ENCODE peak calls at places on chromosomes 3 and 15, in four cellular contexts. One of them, this sample, is unnamed.
A peak's percentile ranks its signal among the peaks of the same experiment; 100 is the strongest.

GRCh38 chr3:45771166-45771775 is 25.1 kb downstream of the SLC6A20 start:
- DNase-seq in IMR-90: no peak
- DNase-seq in GM13977: no peak
- DNase-seq in psoas muscle: no peak
- DNase-seq in this sample: no peak

GRCh38 chr3:169662215-169663070 is 1.1 kb downstream of the MECOM start:
- DNase-seq in GM13977: peak; percentile 75
- DNase-seq in psoas muscle: peak; percentile 78
- DNase-seq in IMR-90: peak; percentile 57
- DNase-seq in this sample: peak; percentile 74

GRCh38 chr3:46276497-46277099 is 34.3 kb downstream of the CCR3 start:
- DNase-seq in IMR-90: no peak
- DNase-seq in GM13977: peak; percentile 26
- DNase-seq in psoas muscle: peak; percentile 56
- DNase-seq in this sample: peak; percentile 69

GRCh38 chr15:23690450-23690852 is 3.3 kb upstream of the NDN start:
- DNase-seq in psoas muscle: peak; percentile 81
- DNase-seq in GM13977: no peak
- DNase-seq in IMR-90: peak; percentile 61
- DNase-seq in this sample: no peak

GRCh38 chr3:47791193-47791855 is 9.6 kb upstream of the SMARCC1 start:
- DNase-seq in GM13977: no peak
- DNase-seq in IMR-90: no peak
- DNase-seq in psoas muscle: no peak
- DNase-seq in this sample: no peak

GRCh38 chr3:158160958-158161357 is 51.1 kb downstream of the RSRC1 start:
- DNase-seq in psoas muscle: no peak
- DNase-seq in GM13977: no peak
- DNase-seq in IMR-90: peak; percentile 86
- DNase-seq in this sample: peak; percentile 72

GRCh38 chr3:184259878-184260570 is 1.3 kb downstream of the CAMK2N2 start:
- DNase-seq in psoas muscle: no peak
- DNase-seq in IMR-90: peak; percentile 17
- DNase-seq in GM13977: peak; percentile 88
- DNase-seq in this sample: no peak

GRCh38 chr3:187747506-187747905 is 2.2 kb upstream of the BCL6 start:
- DNase-seq in IMR-90: no peak
- DNase-seq in psoas muscle: no peak
- DNase-seq in GM13977: no peak
- DNase-seq in this sample: no peak

GRCh38 chr3:185337231-185337816 is 25.6 kb upstream of the MAP3K13 start:
- DNase-seq in IMR-90: no peak
- DNase-seq in psoas muscle: no peak
- DNase-seq in GM13977: no peak
- DNase-seq in this sample: peak; percentile 42

GRCh38 chr15:84702961-84703482 is 12.9 kb downstream of the SEC11A start:
- DNase-seq in IMR-90: peak; percentile 55
- DNase-seq in GM13977: no peak
- DNase-seq in psoas muscle: no peak
- DNase-seq in this sample: no peak

GRCh38 chr3:175073209-175073905 is 214.2 kb downstream of the NAALADL2 start:
- DNase-seq in IMR-90: no peak
- DNase-seq in psoas muscle: no peak
- DNase-seq in GM13977: no peak
- DNase-seq in this sample: peak; percentile 6

GRCh38 chr15:31905054-31905453 is 125.3 kb upstream of the CHRNA7 start:
- DNase-seq in psoas muscle: no peak
- DNase-seq in IMR-90: no peak
- DNase-seq in GM13977: no peak
- DNase-seq in this sample: no peak

GRCh38 chr15:39629376-39629775 is 48.5 kb downstream of the THBS1 start:
- DNase-seq in IMR-90: peak; percentile 43
- DNase-seq in GM13977: no peak
- DNase-seq in psoas muscle: no peak
- DNase-seq in this sample: peak; percentile 65

GRCh38 chr3:186320862-186321568 is 41.0 kb downstream of the DGKG start:
- DNase-seq in IMR-90: peak; percentile 13
- DNase-seq in psoas muscle: no peak
- DNase-seq in GM13977: no peak
- DNase-seq in this sample: peak; percentile 46

GRCh38 chr15:51266548-51266947 is 71.8 kb downstream of the CYP19A1 start:
- DNase-seq in psoas muscle: no peak
- DNase-seq in IMR-90: no peak
- DNase-seq in GM13977: no peak
- DNase-seq in this sample: no peak

GRCh38 chr15:81897011-81897677 is 148.7 kb downstream of the MEX3B start:
- DNase-seq in psoas muscle: no peak
- DNase-seq in GM13977: no peak
- DNase-seq in IMR-90: peak; percentile 90
- DNase-seq in this sample: peak; percentile 41

GRCh38 chr15:27468151-27468556 is 497.2 kb downstream of the GABRG3 start:
- DNase-seq in IMR-90: no peak
- DNase-seq in GM13977: no peak
- DNase-seq in psoas muscle: no peak
- DNase-seq in this sample: no peak

GRCh38 chr3:180802837-180803236 is 109.6 kb upstream of the FXR1 start:
- DNase-seq in GM13977: no peak
- DNase-seq in psoas muscle: no peak
- DNase-seq in IMR-90: peak; percentile 4
- DNase-seq in this sample: peak; percentile 46

GRCh38 chr3:133371181-133371580 is 28.7 kb upstream of the BFSP2 start:
- DNase-seq in GM13977: no peak
- DNase-seq in psoas muscle: no peak
- DNase-seq in IMR-90: no peak
- DNase-seq in this sample: no peak

GRCh38 chr3:155560594-155560993 is 184.3 kb downstream of the PLCH1 start:
- DNase-seq in IMR-90: no peak
- DNase-seq in psoas muscle: no peak
- DNase-seq in GM13977: no peak
- DNase-seq in this sample: peak; percentile 8

GRCh38 chr3:183540501-183541234 is 14.8 kb downstream of the KLHL6 start:
- DNase-seq in GM13977: no peak
- DNase-seq in psoas muscle: no peak
- DNase-seq in IMR-90: no peak
- DNase-seq in this sample: no peak

GRCh38 chr3:17149076-17149475 is 264.3 kb downstream of the PLCL2 start:
- DNase-seq in GM13977: no peak
- DNase-seq in psoas muscle: no peak
- DNase-seq in IMR-90: no peak
- DNase-seq in this sample: no peak

GRCh38 chr3:71721721-71722157 is 3.5 kb downstream of the EIF4E3 start:
- DNase-seq in GM13977: no peak
- DNase-seq in psoas muscle: no peak
- DNase-seq in IMR-90: no peak
- DNase-seq in this sample: no peak

GRCh38 chr3:15805756-15806266 is 8.0 kb upstream of the ANKRD28 start:
- DNase-seq in psoas muscle: no peak
- DNase-seq in GM13977: peak; percentile 43
- DNase-seq in IMR-90: peak; percentile 89
- DNase-seq in this sample: peak; percentile 75

GRCh38 chr3:136353461-136353860 is 103.3 kb downstream of the PCCB start:
- DNase-seq in GM13977: peak; percentile 40
- DNase-seq in psoas muscle: no peak
- DNase-seq in IMR-90: no peak
- DNase-seq in this sample: no peak

GRCh38 chr3:46146021-46146420 is 62.1 kb downstream of the CCR1 start:
- DNase-seq in psoas muscle: no peak
- DNase-seq in GM13977: no peak
- DNase-seq in IMR-90: no peak
- DNase-seq in this sample: no peak

GRCh38 chr3:55167586-55168317 is 239.9 kb upstream of the LRTM1 start:
- DNase-seq in GM13977: no peak
- DNase-seq in IMR-90: peak; percentile 96
- DNase-seq in psoas muscle: no peak
- DNase-seq in this sample: peak; percentile 86

GRCh38 chr3:155664922-155665695 is 79.8 kb downstream of the PLCH1 start:
- DNase-seq in psoas muscle: peak; percentile 56
- DNase-seq in IMR-90: peak; percentile 69
- DNase-seq in GM13977: no peak
- DNase-seq in this sample: peak; percentile 84

GRCh38 chr15:63035977-63036376 is 6.6 kb upstream of the TPM1 start:
- DNase-seq in IMR-90: no peak
- DNase-seq in GM13977: no peak
- DNase-seq in psoas muscle: no peak
- DNase-seq in this sample: peak; percentile 50
- TF ChIP-seq CTCF in IMR-90: no peak
- TF ChIP-seq CTCF in GM13977: no peak
- TF ChIP-seq CTCF in psoas muscle: peak; percentile 30
- TF ChIP-seq CTCF in this sample: no peak

DNA sequence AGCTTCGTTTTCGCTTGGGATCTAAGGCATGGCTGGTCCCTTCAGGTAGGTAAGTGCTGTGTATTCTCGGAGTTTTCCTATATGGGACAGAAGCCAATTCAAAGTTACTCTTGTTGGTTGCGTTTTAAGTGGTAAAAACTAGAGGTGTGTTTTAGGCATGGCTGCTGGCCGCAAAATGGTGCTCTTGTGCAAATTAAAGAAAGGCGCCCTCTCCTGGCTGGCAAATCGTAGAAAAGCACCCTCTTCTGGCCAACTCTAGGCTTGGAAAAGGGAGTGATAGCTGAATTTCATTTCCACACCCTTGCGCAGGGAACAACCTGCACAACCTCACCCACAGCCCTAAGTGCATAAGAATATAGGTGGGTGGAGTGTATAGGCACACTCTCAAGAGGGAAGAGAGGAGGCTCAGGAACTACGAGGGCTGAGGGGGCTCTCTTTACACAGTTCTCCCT is 23.5 kb downstream of the DRD3 start:
- DNase-seq in GM13977: peak; percentile 28
- DNase-seq in IMR-90: peak; percentile 30
- DNase-seq in psoas muscle: no peak
- DNase-seq in this sample: peak; percentile 26
- TF ChIP-seq CTCF in GM13977: peak; percentile 62
- TF ChIP-seq CTCF in IMR-90: peak; percentile 72
- TF ChIP-seq CTCF in psoas muscle: peak; percentile 21
- TF ChIP-seq CTCF in this sample: peak; percentile 26

GRCh38 chr3:146019508-146019907 is 141.5 kb downstream of the PLOD2 start:
- DNase-seq in GM13977: no peak
- DNase-seq in IMR-90: peak; percentile 8
- DNase-seq in psoas muscle: no peak
- DNase-seq in this sample: no peak
- TF ChIP-seq CTCF in GM13977: no peak
- TF ChIP-seq CTCF in IMR-90: no peak
- TF ChIP-seq CTCF in psoas muscle: no peak
- TF ChIP-seq CTCF in this sample: no peak

GRCh38 chr15:50251638-50252182 is 13.8 kb downstream of the HDC start:
- DNase-seq in psoas muscle: no peak
- DNase-seq in GM13977: no peak
- DNase-seq in IMR-90: no peak
- DNase-seq in this sample: no peak
- TF ChIP-seq CTCF in psoas muscle: no peak
- TF ChIP-seq CTCF in GM13977: no peak
- TF ChIP-seq CTCF in IMR-90: no peak
- TF ChIP-seq CTCF in this sample: no peak

GRCh38 chr3:191502583-191502982 is 41.6 kb downstream of the PYDC2 start:
- DNase-seq in GM13977: peak; percentile 22
- DNase-seq in psoas muscle: no peak
- DNase-seq in IMR-90: no peak
- DNase-seq in this sample: peak; percentile 26
- TF ChIP-seq CTCF in GM13977: peak; percentile 22
- TF ChIP-seq CTCF in psoas muscle: no peak
- TF ChIP-seq CTCF in IMR-90: no peak
- TF ChIP-seq CTCF in this sample: peak; percentile 48

DNA sequence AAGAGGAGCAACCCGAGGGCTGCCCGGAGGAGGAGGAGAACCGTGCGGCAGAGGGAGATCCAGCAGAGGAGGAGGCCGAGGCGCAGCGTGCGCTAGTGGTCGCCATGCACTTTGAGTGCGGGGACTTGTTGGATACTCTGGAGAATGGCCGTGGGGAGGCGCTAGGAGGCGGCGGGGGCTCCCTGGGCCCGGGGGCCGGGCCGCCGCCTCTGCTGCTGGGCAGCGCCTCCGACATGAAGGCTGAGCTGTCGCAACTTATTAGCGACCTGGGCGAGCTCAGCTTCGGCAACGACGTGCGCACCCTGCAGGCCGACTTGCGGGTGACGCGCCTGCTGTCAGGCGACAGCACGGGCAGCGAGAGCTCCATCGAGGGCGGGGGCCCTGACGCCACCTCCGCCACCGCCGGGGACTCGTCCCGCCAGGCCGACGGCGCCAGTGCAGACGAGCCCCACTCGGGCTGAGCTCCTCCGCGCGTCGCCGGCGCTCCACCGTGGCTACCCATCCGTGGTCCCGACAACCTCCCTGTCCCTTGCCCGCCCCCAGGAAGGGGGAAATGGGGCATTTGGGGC is 2.0 kb downstream of the FAM43A start:
- DNase-seq in GM13977: peak; percentile 87
- DNase-seq in IMR-90: peak; percentile 51
- DNase-seq in psoas muscle: peak; percentile 83
- DNase-seq in this sample: no peak
- TF ChIP-seq CTCF in GM13977: peak; percentile 61
- TF ChIP-seq CTCF in IMR-90: peak; percentile 40
- TF ChIP-seq CTCF in psoas muscle: peak; percentile 26
- TF ChIP-seq CTCF in this sample: no peak

GRCh38 chr15:68816158-68816557 is 4.5 kb downstream of the ANP32A start:
- DNase-seq in psoas muscle: no peak
- DNase-seq in GM13977: no peak
- DNase-seq in IMR-90: no peak
- DNase-seq in this sample: no peak

GRCh38 chr15:68815598-68815997 is 5.1 kb downstream of the ANP32A start:
- DNase-seq in GM13977: no peak
- DNase-seq in IMR-90: no peak
- DNase-seq in psoas muscle: no peak
- DNase-seq in this sample: peak; percentile 93

GRCh38 chr15:68818088-68818670 is 2.5 kb downstream of the ANP32A start:
- DNase-seq in GM13977: peak; percentile 74
- DNase-seq in IMR-90: peak; percentile 54
- DNase-seq in psoas muscle: peak; percentile 85
- DNase-seq in this sample: peak; percentile 70

GRCh38 chr15:68817304-68818087 is 3.2 kb downstream of the ANP32A start:
- DNase-seq in GM13977: peak; percentile 80
- DNase-seq in IMR-90: peak; percentile 58
- DNase-seq in psoas muscle: peak; percentile 85
- DNase-seq in this sample: peak; percentile 62

DNA sequence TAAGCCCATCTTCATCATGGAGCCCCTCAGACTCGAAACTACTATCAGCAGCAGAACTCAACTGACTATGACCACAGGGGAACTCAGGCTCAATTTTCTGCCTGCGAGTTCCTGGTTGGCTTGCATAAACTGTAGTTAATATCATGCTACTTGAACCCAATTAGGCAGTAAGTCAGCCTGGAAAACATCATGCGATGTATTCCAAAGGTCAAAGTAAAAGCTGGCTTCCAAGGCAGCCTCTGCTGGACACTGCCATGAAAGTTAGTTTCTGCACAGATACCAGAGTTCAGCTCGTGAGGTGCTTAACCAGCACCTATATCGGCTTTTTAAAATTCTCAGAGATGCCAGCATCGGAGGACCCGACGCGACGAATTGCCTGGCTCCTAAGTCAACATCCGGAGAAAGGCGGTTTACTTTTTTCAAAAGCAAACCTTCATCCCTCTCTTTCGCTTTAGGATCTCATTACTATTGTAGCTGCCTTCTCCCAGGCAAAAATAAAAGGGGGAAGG is 3.8 kb downstream of the ANP32A start:
- DNase-seq in IMR-90: no peak
- DNase-seq in GM13977: no peak
- DNase-seq in psoas muscle: no peak
- DNase-seq in this sample: peak; percentile 14
- TF ChIP-seq CTCF in IMR-90: no peak
- TF ChIP-seq CTCF in GM13977: no peak
- TF ChIP-seq CTCF in psoas muscle: no peak
- TF ChIP-seq CTCF in this sample: no peak

This sample was measured in MCF 10A.